ENCODE peak calls at places on chromosomes 12 and 14, in four cellular contexts. One of them, this sample, is unnamed. For H3K4me1, the result is how much of the 10 kb centered on the place peaks cover.

GRCh38 chr12:21962236-21962635 is 21.0 kb upstream of the ABCC9 start:
- DNase-seq in PC-3: peak
- DNase-seq in tibial nerve: no peak
- DNase-seq in ovary: no peak
- DNase-seq in this sample: no peak

GRCh38 chr12:61546296-61546695 is 713.9 kb upstream of the USP15 start:
- DNase-seq in ovary: no peak
- DNase-seq in tibial nerve: no peak
- DNase-seq in PC-3: peak
- DNase-seq in this sample: no peak

GRCh38 chr12:42216737-42217136 is 21.3 kb downstream of the YAF2 start:
- DNase-seq in ovary: no peak
- DNase-seq in PC-3: no peak
- DNase-seq in tibial nerve: no peak
- DNase-seq in this sample: no peak

GRCh38 chr14:106308839-106309389 is 782.5 kb downstream of the TMEM121 start:
- DNase-seq in ovary: no peak
- DNase-seq in PC-3: no peak
- DNase-seq in tibial nerve: no peak
- DNase-seq in this sample: peak

GRCh38 chr12:10220398-10221077 is 7.9 kb downstream of the GABARAPL1 start:
- DNase-seq in ovary: peak
- DNase-seq in tibial nerve: peak
- DNase-seq in PC-3: peak
- DNase-seq in this sample: peak

GRCh38 chr12:49279706-49280159 is 14.9 kb downstream of the TUBA1C start:
- DNase-seq in tibial nerve: no peak
- DNase-seq in PC-3: no peak
- DNase-seq in ovary: no peak
- DNase-seq in this sample: peak

GRCh38 chr14:104885031-104885972 is 20.2 kb downstream of the CEP170B start:
- DNase-seq in tibial nerve: no peak
- DNase-seq in ovary: peak
- DNase-seq in PC-3: no peak
- DNase-seq in this sample: no peak

GRCh38 chr14:56216631-56217379 is 98.6 kb downstream of the PELI2 start:
- DNase-seq in PC-3: no peak
- DNase-seq in tibial nerve: peak
- DNase-seq in ovary: peak
- DNase-seq in this sample: peak

GRCh38 chr12:43310596-43310995 is 241.4 kb downstream of the ADAMTS20 start:
- DNase-seq in PC-3: no peak
- DNase-seq in ovary: no peak
- DNase-seq in tibial nerve: no peak
- DNase-seq in this sample: no peak

GRCh38 chr14:89807151-89807550 is 147.4 kb downstream of the EFCAB11 start:
- DNase-seq in ovary: no peak
- DNase-seq in tibial nerve: no peak
- DNase-seq in PC-3: no peak
- DNase-seq in this sample: no peak

GRCh38 chr12:31832740-31833540 is 104.1 kb upstream of the AMN1 start:
- DNase-seq in ovary: no peak
- DNase-seq in PC-3: no peak
- DNase-seq in tibial nerve: no peak
- DNase-seq in this sample: peak

GRCh38 chr12:109934026-109934425 is 34.0 kb downstream of the TCHP start:
- DNase-seq in ovary: peak
- DNase-seq in PC-3: peak
- DNase-seq in tibial nerve: no peak
- DNase-seq in this sample: no peak

GRCh38 chr12:11666131-11666530 is 16.7 kb downstream of the ETV6 start:
- DNase-seq in ovary: no peak
- DNase-seq in PC-3: no peak
- DNase-seq in tibial nerve: no peak
- DNase-seq in this sample: no peak

DNA sequence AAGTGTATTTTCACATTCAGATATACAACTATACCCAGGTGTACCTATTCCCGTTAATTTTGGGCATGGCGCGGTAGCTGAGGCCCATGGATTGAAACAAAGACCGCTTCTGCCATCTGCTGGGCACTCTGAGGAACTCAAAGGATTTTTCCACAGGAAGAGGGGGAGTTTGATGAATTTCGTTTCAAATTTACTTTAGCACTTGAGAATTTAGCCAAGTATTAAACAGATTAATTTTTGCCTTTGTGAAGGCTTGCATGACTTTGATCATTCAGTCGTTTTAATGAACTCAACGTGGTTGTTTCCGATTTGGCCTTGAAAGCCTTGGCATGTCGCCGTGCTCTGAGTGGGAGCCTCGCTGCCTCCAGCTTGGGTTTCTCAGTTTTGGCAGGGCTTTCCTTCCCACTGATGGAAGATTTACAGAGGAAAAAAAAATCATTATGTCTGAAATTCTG is 153.2 kb upstream of the DDHD1 start:
- DNase-seq in PC-3: peak
- DNase-seq in tibial nerve: peak
- DNase-seq in ovary: peak
- DNase-seq in this sample: peak
- TF ChIP-seq CTCF in PC-3: peak
- TF ChIP-seq CTCF in tibial nerve: peak
- TF ChIP-seq CTCF in ovary: peak
- TF ChIP-seq CTCF in this sample: peak

GRCh38 chr14:93947282-93947681 is 20.1 kb downstream of the FAM181A start:
- DNase-seq in PC-3: no peak
- DNase-seq in tibial nerve: no peak
- DNase-seq in ovary: no peak
- DNase-seq in this sample: no peak
- H3K4me1 ChIP-seq in PC-3: under half
- H3K4me1 ChIP-seq in tibial nerve: under half
- H3K4me1 ChIP-seq in ovary: under half
- H3K4me1 ChIP-seq in this sample: under half

GRCh38 chr14:75427482-75428229 is at the start of gene JDP2:
- DNase-seq in PC-3: peak
- DNase-seq in ovary: peak
- DNase-seq in tibial nerve: peak
- DNase-seq in this sample: peak
- TF ChIP-seq CTCF in PC-3: no peak
- TF ChIP-seq CTCF in ovary: peak
- TF ChIP-seq CTCF in tibial nerve: peak
- TF ChIP-seq CTCF in this sample: peak

DNA sequence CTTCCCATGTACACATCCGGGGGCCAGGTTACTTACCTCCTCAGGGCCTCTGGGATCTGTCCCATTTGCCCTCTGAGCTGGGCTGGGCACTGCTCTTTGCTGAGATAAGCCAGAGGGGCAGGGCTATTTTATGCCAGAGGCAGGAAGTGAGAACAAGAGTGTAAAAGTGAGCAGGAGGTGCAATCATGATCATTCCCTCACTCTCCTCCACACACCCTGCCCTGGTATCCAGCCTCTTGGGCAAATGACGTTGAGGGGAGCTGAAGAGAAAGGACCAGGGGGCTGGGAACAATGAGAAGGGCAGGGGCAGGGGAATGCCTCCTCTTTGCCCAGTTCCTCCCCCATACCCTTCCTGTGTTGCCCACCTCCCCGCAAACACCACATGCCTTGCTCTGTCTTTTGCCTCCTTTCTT is 4.2 kb downstream of the LPAR5 start:
- DNase-seq in tibial nerve: no peak
- DNase-seq in ovary: no peak
- DNase-seq in PC-3: no peak
- DNase-seq in this sample: no peak
- H3K4me1 ChIP-seq in tibial nerve: under half
- H3K4me1 ChIP-seq in ovary: under half
- H3K4me1 ChIP-seq in PC-3: under half
- H3K4me1 ChIP-seq in this sample: under half

GRCh38 chr12:6949063-6949594 is 2.0 kb upstream of the PTPN6 start:
- DNase-seq in tibial nerve: no peak
- DNase-seq in PC-3: no peak
- DNase-seq in ovary: no peak
- DNase-seq in this sample: no peak
- TF ChIP-seq CTCF in tibial nerve: no peak
- TF ChIP-seq CTCF in PC-3: peak
- TF ChIP-seq CTCF in ovary: no peak
- TF ChIP-seq CTCF in this sample: no peak

DNA sequence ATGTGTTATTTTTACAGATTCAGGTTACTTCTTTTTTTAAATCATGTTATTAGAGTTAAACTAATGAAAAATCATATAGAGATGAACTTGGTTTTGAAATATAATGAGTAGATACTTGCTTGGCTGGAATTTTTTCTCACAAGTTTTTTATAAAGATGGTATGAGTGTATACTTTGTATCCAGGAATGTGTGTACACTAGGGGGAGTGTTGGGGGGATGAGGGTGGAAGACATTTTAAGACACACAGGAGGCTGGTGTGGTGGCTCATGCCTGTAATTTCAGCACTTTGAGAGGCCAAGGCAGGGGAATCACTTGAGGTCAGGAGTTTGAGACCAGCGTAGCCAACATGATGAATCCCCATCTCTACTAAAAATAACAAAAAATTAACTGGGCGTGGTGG is 23.2 kb downstream of the PPM1A start:
- DNase-seq in PC-3: peak
- DNase-seq in tibial nerve: no peak
- DNase-seq in ovary: no peak
- DNase-seq in this sample: no peak
- H3K4me1 ChIP-seq in PC-3: under half
- H3K4me1 ChIP-seq in tibial nerve: half or more
- H3K4me1 ChIP-seq in ovary: under half
- H3K4me1 ChIP-seq in this sample: half or more

DNA sequence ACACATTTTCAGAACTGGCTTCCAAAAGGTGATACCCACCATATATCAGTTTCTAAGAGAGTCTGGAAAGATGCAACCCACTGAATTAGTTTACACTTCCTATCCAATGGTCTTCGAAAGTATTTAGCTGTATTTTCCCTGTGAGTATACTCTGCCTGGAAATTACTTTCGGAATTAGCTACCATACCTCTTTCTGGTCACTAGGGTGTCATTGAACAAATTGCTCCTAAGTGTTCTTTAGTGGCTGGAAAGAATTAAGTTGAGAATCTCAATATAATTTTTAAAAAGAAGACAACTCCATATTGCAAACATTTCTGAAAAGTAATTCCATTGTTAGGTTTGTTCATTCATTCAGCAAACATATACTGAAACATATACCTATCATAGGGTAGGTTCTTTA is 283.1 kb upstream of the SSTR1 start:
- DNase-seq in PC-3: no peak
- DNase-seq in tibial nerve: no peak
- DNase-seq in ovary: no peak
- DNase-seq in this sample: no peak
- TF ChIP-seq CTCF in PC-3: no peak
- TF ChIP-seq CTCF in tibial nerve: no peak
- TF ChIP-seq CTCF in ovary: no peak
- TF ChIP-seq CTCF in this sample: no peak